ENCODE peak calls at places on chromosomes 7 and 10, in eight cellular contexts. R is cardiac septum; Q is stimulated activated CD4-positive, alpha-beta T cell treated with anti-CD3 and anti-CD28 coated beads, TNF-alpha, amount 100 ng/mL, for 24 hours; N is GM23248; C is HFF-Myc; P is H7; K is neural progenitor cell; Z is LoVo. Y is an unnamed sample.
A peak's percentile ranks its signal among the peaks of the same experiment; 100 is the strongest.

GRCh38 chr10:35184527-35185171 is 58.0 kb downstream of the CREM start:
- DNase-seq in C (no peak), Z (no peak), Q (no peak), N (no peak), R (no peak), K (no peak), P (no peak), Y (no peak)

GRCh38 chr10:110216942-110217341 is 9.5 kb downstream of the MXI1 start:
- DNase-seq in K (no peak), C (no peak), Z (no peak), R (no peak), N (no peak), P (no peak), Q (no peak), Y (no peak)

GRCh38 chr7:155584763-155585531 is 38.6 kb upstream of the CNPY1 start:
- DNase-seq in Q (no peak), Z (no peak), P (no peak), R (peak; percentile 68), C (no peak), N (peak; percentile 23), K (no peak), Y (no peak)

GRCh38 chr10:28179490-28180099 is 123.3 kb downstream of the MPP7 start:
- DNase-seq in R (no peak), K (peak; percentile 74), P (peak; percentile 7), Q (no peak), C (peak; percentile 72), N (peak; percentile 66), Z (peak; percentile 68), Y (peak; percentile 31)

GRCh38 chr7:137930616-137931015 is 71.3 kb downstream of the CREB3L2 start:
- DNase-seq in R (no peak), C (no peak), N (peak; percentile 94), K (no peak), Q (no peak), P (no peak), Z (no peak), Y (no peak)

GRCh38 chr7:150949564-150949963 is 28.6 kb downstream of the KCNH2 start:
- DNase-seq in N (no peak), K (no peak), Z (no peak), P (peak; percentile 76), C (no peak), R (peak; percentile 46), Q (no peak), Y (no peak)

GRCh38 chr7:114943530-114943929 is 21.6 kb downstream of the MDFIC start:
- DNase-seq in N (no peak), Z (no peak), Q (no peak), R (no peak), P (no peak), K (no peak), C (no peak), Y (no peak)

GRCh38 chr10:125375210-125375609 is 214.8 kb upstream of the CTBP2 start:
- DNase-seq in C (no peak), Q (no peak), N (no peak), R (no peak), Z (no peak), P (no peak), K (no peak), Y (no peak)

GRCh38 chr10:78335691-78336401 is 302.2 kb downstream of the RPS24 start:
- DNase-seq in N (peak; percentile 71), Z (no peak), Q (no peak), C (no peak), K (no peak), R (peak; percentile 76), P (no peak), Y (no peak)

Y was measured in HuH-7.